ENCODE peak calls at places on chromosome 2, in four cellular contexts. X is mucosa of gallbladder, C is caudate nucleus, D is GM06990. Q is an unnamed sample.

GRCh38 chr2:53865264-53865663 is 5.5 kb upstream of the GPR75 start:
- DNase-seq in X (no peak), C (no peak), D (no peak), Q (no peak)

GRCh38 chr2:113079123-113079522 is 11.4 kb downstream of the IL1F10 start:
- DNase-seq in X (no peak), C (no peak), D (no peak), Q (no peak)

GRCh38 chr2:54945401-54946219 is 104.6 kb downstream of the RTN4 start:
- DNase-seq in X (peak), C (peak), D (peak), Q (no peak)

GRCh38 chr2:111701266-111701665 is 182.7 kb downstream of the ANAPC1 start:
- DNase-seq in X (no peak), C (no peak), D (no peak), Q (no peak)

GRCh38 chr2:231701456-231702373 is 6.6 kb upstream of the PTMA start:
- DNase-seq in X (no peak), C (peak), D (no peak), Q (no peak)

GRCh38 chr2:134845719-134846118 is 7.3 kb downstream of the ACMSD start:
- DNase-seq in X (no peak), C (no peak), D (no peak), Q (no peak)

GRCh38 chr2:9279426-9279825 is 72.8 kb downstream of the ASAP2 start:
- DNase-seq in X (no peak), C (no peak), D (no peak), Q (no peak)

GRCh38 chr2:85503611-85504433 is 35.1 kb upstream of the MAT2A start:
- DNase-seq in X (peak), C (no peak), D (no peak), Q (no peak)

GRCh38 chr2:179226203-179226960 is 38.2 kb downstream of the SESTD1 start:
- DNase-seq in X (peak), C (no peak), D (no peak), Q (no peak)

GRCh38 chr2:37297632-37298031 is 27.0 kb downstream of the PRKD3 start:
- DNase-seq in X (no peak), C (no peak), D (no peak), Q (no peak)

GRCh38 chr2:144015655-144016245 is 504.2 kb downstream of the ZEB2 start:
- DNase-seq in X (no peak), C (no peak), D (no peak), Q (no peak)

GRCh38 chr2:32697156-32697555 is 69.3 kb downstream of the TTC27 start:
- DNase-seq in X (no peak), C (no peak), D (no peak), Q (no peak)

GRCh38 chr2:69636395-69636794 is 7.1 kb downstream of the AAK1 start:
- DNase-seq in X (no peak), C (no peak), D (no peak), Q (no peak)

GRCh38 chr2:235666240-235666781 is 172.5 kb downstream of the AGAP1 start:
- DNase-seq in X (peak), C (peak), D (no peak), Q (no peak)

GRCh38 chr2:6290626-6291025 is 575.1 kb downstream of the CMPK2 start:
- DNase-seq in X (no peak), C (no peak), D (no peak), Q (no peak)

GRCh38 chr2:127309468-127309867 is 15.5 kb upstream of the ERCC3 start:
- DNase-seq in X (no peak), C (no peak), D (no peak), Q (no peak)

GRCh38 chr2:11827547-11827946 is 81.1 kb downstream of the LPIN1 start:
- DNase-seq in X (no peak), C (no peak), D (no peak), Q (no peak)

GRCh38 chr2:234673501-234673900 is 176.6 kb upstream of the ARL4C start:
- DNase-seq in X (no peak), C (no peak), D (no peak), Q (no peak)

GRCh38 chr2:60964651-60965513 is 52.6 kb upstream of the PEX13 start:
- DNase-seq in X (no peak), C (no peak), D (no peak), Q (no peak)

GRCh38 chr2:112661656-112662305 is 16.0 kb downstream of the SLC20A1 start:
- DNase-seq in X (peak), C (no peak), D (no peak), Q (no peak)

GRCh38 chr2:53874401-53874950 is 14.7 kb upstream of the GPR75 start:
- DNase-seq in X (no peak), C (no peak), D (no peak), Q (no peak)

GRCh38 chr2:159285929-159286708 is at the start of gene WDSUB1:
- DNase-seq in X (peak), C (peak), D (peak), Q (peak)

GRCh38 chr2:215396595-215397313 is 39.1 kb downstream of the FN1 start:
- DNase-seq in X (no peak), C (no peak), D (no peak), Q (no peak)

GRCh38 chr2:209876211-209876610 is 104.6 kb downstream of the UNC80 start:
- DNase-seq in X (no peak), C (no peak), D (no peak), Q (no peak)

GRCh38 chr2:69518836-69519235 is 81.6 kb upstream of the NFU1 start:
- DNase-seq in X (no peak), C (no peak), D (no peak), Q (peak)

GRCh38 chr2:137857871-137858270 is 106.4 kb upstream of the HNMT start:
- DNase-seq in X (no peak), C (no peak), D (no peak), Q (no peak)

GRCh38 chr2:219018286-219018685 is 23.0 kb downstream of the CFAP65 start:
- DNase-seq in X (no peak), C (no peak), D (no peak), Q (no peak)

GRCh38 chr2:6828299-6828584 is 37.5 kb downstream of the CMPK2 start:
- DNase-seq in X (no peak), C (no peak), D (no peak), Q (no peak)

GRCh38 chr2:15836942-15837610 is 103.3 kb upstream of the MYCN start:
- DNase-seq in X (no peak), C (no peak), D (no peak), Q (no peak)

GRCh38 chr2:85744771-85745601 is 8.8 kb upstream of the ATOH8 start:
- DNase-seq in X (no peak), C (peak), D (no peak), Q (peak)

GRCh38 chr2:88658318-88658717 is 31.1 kb upstream of the EIF2AK3 start:
- DNase-seq in X (no peak), C (no peak), D (no peak), Q (no peak)

GRCh38 chr2:37788602-37789209 is 117.3 kb upstream of the CDC42EP3 start:
- DNase-seq in X (no peak), C (no peak), D (no peak), Q (no peak)

GRCh38 chr2:64914735-64915509 is 74.3 kb upstream of the SLC1A4 start:
- DNase-seq in X (no peak), C (no peak), D (peak), Q (no peak)

GRCh38 chr2:106197878-106198277 is 3.8 kb upstream of the UXS1 start:
- DNase-seq in X (peak), C (no peak), D (no peak), Q (no peak)

GRCh38 chr2:239583171-239583878 is 182.5 kb upstream of the HDAC4 start:
- DNase-seq in X (no peak), C (no peak), D (no peak), Q (no peak)

GRCh38 chr2:132466428-132467028 is 49.9 kb downstream of the GPR39 start:
- DNase-seq in X (no peak), C (no peak), D (no peak), Q (no peak)